ENCODE peak calls at places on chromosomes 4 and X, in seven cellular contexts. W, Z, U, H, J, B and F are unnamed samples.

GRCh38 chr4:15587649-15588048 is 67.5 kb downstream of the FBXL5 start:
- DNase-seq in J (no peak), B (no peak), U (no peak), Z (no peak), H (no peak), W (peak; percentile 15), F (no peak)

GRCh38 chr4:151226004-151226932 is 50.7 kb upstream of the PRSS48 start:
- DNase-seq in U (no peak), H (no peak), Z (no peak), B (peak; percentile 88), W (no peak), J (no peak), F (no peak)

GRCh38 chrX:109911046-109911445 is 91.9 kb upstream of the TMEM164 start:
- DNase-seq in H (no peak), Z (no peak), J (no peak), B (no peak), U (no peak), W (no peak), F (no peak)

GRCh38 chrX:133776072-133776471 is 209.3 kb downstream of the GPC3 start:
- DNase-seq in Z (peak; percentile 24), H (peak; percentile 1), B (no peak), W (no peak), U (no peak), J (peak; percentile 9), F (peak; percentile 49)

GRCh38 chr4:680091-680490 is 5.7 kb downstream of the MYL5 start:
- DNase-seq in H (no peak), Z (no peak), W (no peak), J (no peak), B (no peak), U (peak; percentile 20), F (no peak)

GRCh38 chr4:56728512-56728911 is 47.4 kb upstream of the HOPX start:
- DNase-seq in B (peak; percentile 92), H (peak; percentile 11), J (peak; percentile 91), W (peak; percentile 66), Z (peak; percentile 92), U (peak; percentile 23), F (peak; percentile 92)

GRCh38 chr4:101306225-101306624 is 41.1 kb downstream of the PPP3CA start:
- DNase-seq in W (no peak), U (no peak), H (no peak), Z (peak; percentile 83), B (no peak), J (no peak), F (no peak)

GRCh38 chrX:70313503-70313902 is 23.6 kb downstream of the KIF4A start:
- DNase-seq in H (no peak), B (peak; percentile 52), W (no peak), Z (no peak), J (no peak), U (no peak), F (no peak)

GRCh38 chr4:163071308-163071707 is 95.4 kb downstream of the NAF1 start:
- DNase-seq in W (no peak), J (no peak), Z (no peak), B (no peak), U (no peak), H (no peak), F (no peak)

GRCh38 chr4:78599931-78600375 is 48.4 kb downstream of the ANXA3 start:
- DNase-seq in H (no peak), B (no peak), Z (no peak), U (no peak), W (no peak), J (no peak), F (no peak)

GRCh38 chr4:139689093-139689722 is 23.6 kb downstream of the MGST2 start:
- DNase-seq in J (no peak), U (no peak), W (no peak), B (peak; percentile 24), Z (no peak), H (no peak), F (no peak)

GRCh38 chrX:6793000-6793399 is 258.1 kb upstream of the VCX3A start:
- DNase-seq in U (no peak), Z (no peak), W (no peak), B (no peak), H (no peak), J (no peak), F (no peak)

GRCh38 chrX:107102980-107103379 is 15.6 kb downstream of the RBM41 start:
- DNase-seq in J (no peak), Z (no peak), W (no peak), U (no peak), H (peak; percentile 13), B (peak; percentile 7), F (no peak)

GRCh38 chrX:538311-538710 is 92.3 kb upstream of the SHOX start:
- DNase-seq in H (no peak), U (no peak), J (no peak), Z (no peak), W (no peak), B (no peak), F (no peak)

GRCh38 chrX:114152130-114152529 is 431.8 kb upstream of the HTR2C start:
- DNase-seq in H (peak; percentile 73), J (no peak), W (no peak), U (no peak), B (no peak), Z (no peak), F (no peak)

GRCh38 chrX:129737921-129738320 is 858 bp upstream of the XPNPEP2 start:
- DNase-seq in U (no peak), Z (no peak), H (no peak), B (peak; percentile 65), J (no peak), W (peak; percentile 8), F (no peak)

DNA sequence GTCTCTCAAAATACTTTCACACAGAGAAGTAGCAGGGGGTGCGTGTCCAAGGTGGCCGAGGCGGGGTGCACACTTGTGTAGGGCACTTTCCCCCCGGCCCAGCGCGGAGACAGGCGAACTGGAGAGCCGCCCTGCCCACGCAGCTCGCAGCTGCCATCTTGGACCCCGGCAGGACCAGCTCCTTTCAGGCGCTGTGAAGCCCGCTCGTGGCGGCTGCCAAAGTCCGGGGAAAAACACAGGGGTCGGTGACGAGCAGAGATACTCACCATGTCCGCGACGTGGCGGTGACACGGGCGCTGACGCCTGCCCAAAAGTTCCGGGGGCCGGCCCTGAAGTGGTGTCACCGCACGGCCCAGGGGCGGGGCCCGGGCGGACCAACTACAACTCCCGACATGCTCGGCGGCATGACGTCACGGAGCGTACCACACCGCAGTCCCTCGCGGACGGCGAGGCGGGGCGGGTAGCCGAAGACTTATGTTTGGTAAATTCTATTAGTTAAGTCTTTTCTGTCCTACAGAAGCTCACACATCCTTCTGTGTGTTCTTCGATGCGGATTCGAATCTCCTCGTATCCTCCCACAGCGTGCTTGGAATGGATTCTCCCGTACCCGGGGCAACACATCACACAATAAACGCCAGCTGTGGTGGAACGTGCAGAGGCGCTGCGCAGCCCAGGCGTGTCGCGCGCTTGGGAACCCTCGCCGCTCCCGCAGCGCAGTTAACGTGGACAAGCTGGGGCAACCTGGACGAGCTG is at the start of gene UFSP2:
- DNase-seq in B (peak; percentile 88), H (peak; percentile 87), W (peak; percentile 72), J (peak; percentile 90), Z (peak; percentile 92), U (peak; percentile 90), F (peak; percentile 92)
- TF ChIP-seq POLR2A in B (peak; percentile 72), H (peak; percentile 51), W (peak; percentile 80), J (peak; percentile 75), Z (peak; percentile 82), U (peak; percentile 89), F (peak; percentile 61)

GRCh38 chr4:5039800-5040199 is 11.5 kb upstream of the STK32B start:
- DNase-seq in U (no peak), H (no peak), Z (no peak), W (no peak), B (no peak), J (no peak), F (no peak)
- H3K27ac ChIP-seq in U (no peak overlapping the region), H (peak overlapping the region; percentile 90), Z (no peak overlapping the region), W (no peak overlapping the region), B (peak overlapping the region; percentile 7), J (no peak overlapping the region), F (no peak overlapping the region)

GRCh38 chr4:40205259-40206198 is 8.7 kb downstream of the RHOH start:
- DNase-seq in W (no peak), H (no peak), U (no peak), Z (peak; percentile 40), J (peak; percentile 38), B (no peak), F (no peak)
- TF ChIP-seq POLR2A in W (no peak), H (no peak), U (no peak), Z (no peak), J (peak; percentile 17), B (no peak), F (no peak)

GRCh38 chrX:20217906-20218305 is 48.8 kb downstream of the RPS6KA3 start:
- DNase-seq in J (no peak), H (no peak), Z (no peak), W (no peak), U (no peak), B (no peak), F (no peak)
- H3K27ac ChIP-seq in J (no peak overlapping the region), H (peak overlapping the region; percentile 58), Z (peak overlapping the region; percentile 8), W (peak overlapping the region; percentile 80), U (no peak overlapping the region), B (no peak overlapping the region), F (peak overlapping the region; percentile 55)

DNA sequence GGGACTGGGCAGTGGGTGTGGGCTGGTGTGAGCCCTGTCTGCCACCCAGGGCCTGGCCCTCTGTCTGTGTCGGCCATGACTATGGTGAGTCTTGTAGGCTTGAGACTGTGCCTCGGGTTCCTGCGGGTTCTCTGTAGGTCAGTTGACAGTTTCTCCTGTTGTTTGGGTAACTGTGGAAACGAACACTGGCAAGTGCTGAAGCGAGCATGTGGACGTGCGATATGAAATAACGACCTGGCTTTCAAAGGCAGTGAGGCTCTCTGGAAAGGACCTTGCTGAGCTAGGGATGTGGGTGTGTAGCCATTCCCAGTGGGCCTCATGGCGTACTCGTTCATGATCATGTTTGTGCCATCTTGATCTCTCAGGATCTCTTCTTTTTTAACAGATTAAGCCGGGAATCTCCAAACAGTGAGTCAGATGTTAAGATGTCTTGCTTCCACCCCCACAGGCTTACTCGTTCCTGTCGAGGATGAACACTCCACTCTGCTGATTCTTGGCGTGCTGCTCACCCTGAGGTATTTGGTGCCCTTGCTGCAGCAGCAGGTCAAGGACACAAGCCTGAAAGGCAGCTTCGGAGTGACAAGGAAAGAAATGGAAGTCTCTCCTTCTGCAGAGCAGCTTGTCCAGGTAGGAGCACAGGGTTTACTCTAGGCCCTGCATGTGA is 41.3 kb downstream of the HTT start:
- DNase-seq in J (no peak), W (no peak), Z (no peak), U (no peak), B (peak; percentile 81), H (no peak), F (peak; percentile 48)
- TF ChIP-seq POLR2A in J (no peak), W (no peak), Z (no peak), U (no peak), B (no peak), H (no peak), F (no peak)

GRCh38 chr4:107877361-107877760 is 52.6 kb downstream of the SGMS2 start:
- DNase-seq in H (no peak), Z (no peak), U (no peak), B (no peak), W (no peak), J (no peak), F (no peak)
- H3K27ac ChIP-seq in H (no peak overlapping the region), Z (peak overlapping the region; percentile 67), U (no peak overlapping the region), B (no peak overlapping the region), W (no peak overlapping the region), J (no peak overlapping the region), F (no peak overlapping the region)